ENCODE peak calls at places on chromosomes 16 and 17, in five cellular contexts. B is HepG2, F is HCT116, D is GM12878, X is K562. S is an unnamed sample.

GRCh38 chr17:55533611-55534010 is 22.4 kb upstream of the SMIM36 start:
- DNase-seq in B (no peak), F (no peak), D (no peak), X (no peak), S (no peak)

GRCh38 chr16:22191966-22192260 is 14.2 kb upstream of the EEF2K start:
- DNase-seq in B (peak), F (no peak), D (no peak), X (no peak), S (no peak)

GRCh38 chr17:1460233-1460632 is 4.2 kb upstream of the CRK start:
- DNase-seq in B (peak), F (no peak), D (no peak), X (no peak), S (peak)

GRCh38 chr17:39970157-39970692 is 7.4 kb downstream of the GSDMA start:
- DNase-seq in B (no peak), F (no peak), D (no peak), X (no peak), S (no peak)

GRCh38 chr17:66466933-66467367 is 164.5 kb downstream of the PRKCA start:
- DNase-seq in B (peak), F (peak), D (no peak), X (peak), S (peak)

GRCh38 chr17:62825182-62825581 is 17.1 kb upstream of the MARCHF10 start:
- DNase-seq in B (no peak), F (no peak), D (no peak), X (no peak), S (no peak)

GRCh38 chr17:61201211-61201610 is 198.4 kb upstream of the TBX2 start:
- DNase-seq in B (peak), F (no peak), D (no peak), X (no peak), S (peak)

GRCh38 chr17:49450735-49451134 is 36.1 kb upstream of the PHB1 start:
- DNase-seq in B (no peak), F (no peak), D (no peak), X (no peak), S (no peak)

GRCh38 chr16:85291302-85292148 is 179.3 kb upstream of the CIBAR2 start:
- DNase-seq in B (peak), F (no peak), D (no peak), X (peak), S (no peak)

GRCh38 chr16:83549836-83550569 is 257.8 kb upstream of the HSBP1 start:
- DNase-seq in B (no peak), F (no peak), D (no peak), X (no peak), S (no peak)

GRCh38 chr16:46857261-46857962 is 26.4 kb upstream of the C16orf87 start:
- DNase-seq in B (peak), F (peak), D (no peak), X (peak), S (peak)

GRCh38 chr16:471353-472198 is 46.1 kb downstream of the RAB11FIP3 start:
- DNase-seq in B (no peak), F (no peak), D (no peak), X (no peak), S (no peak)

DNA sequence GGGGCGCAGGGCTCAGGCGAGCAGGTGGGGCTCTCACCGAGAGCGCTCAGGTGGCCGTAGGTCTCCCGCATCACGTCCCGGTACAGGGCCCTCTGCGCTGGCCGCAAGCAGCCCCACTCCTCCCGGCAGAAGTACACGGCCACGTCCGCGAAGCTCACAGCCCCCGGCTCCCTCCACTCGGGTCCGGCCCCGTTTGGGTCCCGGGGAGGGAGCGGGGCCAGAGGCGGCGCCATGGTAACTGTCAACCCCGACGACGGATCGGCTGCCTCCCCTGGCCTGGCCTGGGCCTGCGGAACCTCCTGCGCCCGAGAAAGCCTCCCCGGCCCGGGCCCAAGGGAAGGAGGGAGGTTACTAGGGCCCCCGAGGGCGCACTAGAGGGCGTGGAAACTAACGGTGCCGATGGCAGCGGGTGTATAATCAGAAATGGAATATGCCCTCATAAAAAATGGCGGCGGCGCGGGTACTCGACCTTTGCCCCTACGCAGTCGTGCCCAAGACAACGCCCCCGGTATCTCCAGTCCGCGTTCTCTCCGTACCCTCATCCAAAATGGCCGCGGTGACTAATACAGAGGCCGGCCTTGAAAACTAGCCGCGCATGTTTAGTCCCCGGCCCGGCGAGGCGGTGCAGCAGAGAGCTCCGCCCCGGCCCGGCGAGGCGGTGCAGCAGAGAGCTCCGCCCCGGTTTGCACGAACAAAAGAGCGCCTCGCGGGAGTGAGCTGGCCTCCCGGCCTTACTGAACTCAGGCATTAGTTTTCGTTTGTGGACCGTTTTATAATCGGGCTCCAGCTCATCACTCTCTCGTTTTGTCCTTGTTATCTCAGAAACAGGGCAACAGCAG is at the start of gene ZNF764:
- DNase-seq in B (peak), F (peak), D (peak), X (peak), S (peak)
- TF ChIP-seq POLR2A in B (peak), F (peak), D (peak), X (peak), S (peak)

GRCh38 chr17:82325286-82326180 is 8.0 kb downstream of the SECTM1 start:
- DNase-seq in B (no peak), F (no peak), D (no peak), X (no peak), S (no peak)
- TF ChIP-seq REST in B (no peak), F (no peak), D (no peak), X (no peak), S (no peak)

DNA sequence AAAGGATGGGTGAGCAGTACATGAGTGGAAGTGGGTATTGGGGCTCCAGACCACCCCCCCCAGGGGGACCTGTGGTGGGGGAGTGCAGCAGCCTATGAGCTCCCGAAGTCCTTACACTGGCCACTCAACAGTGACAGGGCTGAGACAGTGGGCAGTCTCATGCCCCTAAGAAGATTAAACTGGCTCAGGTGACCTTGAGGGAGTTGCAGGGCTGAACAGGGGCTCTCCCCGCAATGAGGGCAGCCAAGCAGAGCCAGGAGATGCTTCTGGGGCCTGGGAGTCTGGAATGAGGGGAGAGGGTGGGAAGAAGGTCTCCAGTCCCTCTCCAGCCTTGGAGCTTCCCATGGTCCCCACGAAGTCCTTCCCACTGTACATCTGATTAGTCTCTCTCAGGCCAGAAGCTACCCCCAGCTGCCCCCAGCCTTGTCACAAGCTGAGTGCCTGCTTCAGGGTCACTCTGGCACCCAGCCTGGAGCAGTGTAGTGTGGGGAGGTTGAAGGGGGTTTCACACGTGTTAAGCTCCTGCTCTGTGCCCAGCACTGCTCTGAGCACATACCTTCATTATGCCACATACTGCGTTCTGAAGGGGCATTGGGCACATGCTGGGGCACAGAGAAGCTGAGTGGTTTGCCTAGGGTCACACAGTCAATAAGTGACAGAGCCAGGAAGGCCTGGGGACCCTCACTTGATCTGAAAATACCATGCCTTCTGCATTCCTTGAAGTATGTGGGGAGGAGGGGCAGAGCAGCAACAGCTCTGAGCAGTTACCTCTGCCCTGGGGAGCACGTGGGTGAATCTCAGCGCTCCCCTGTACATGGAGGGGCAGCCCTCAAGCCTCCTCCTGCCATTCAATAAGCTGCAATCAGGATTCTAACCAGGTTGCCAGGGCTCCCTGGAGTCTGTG is 1.1 kb upstream of the CDH16 start:
- DNase-seq in B (no peak), F (no peak), D (no peak), X (no peak), S (no peak)
- TF ChIP-seq POLR2A in B (no peak), F (no peak), D (no peak), X (no peak), S (no peak)

DNA sequence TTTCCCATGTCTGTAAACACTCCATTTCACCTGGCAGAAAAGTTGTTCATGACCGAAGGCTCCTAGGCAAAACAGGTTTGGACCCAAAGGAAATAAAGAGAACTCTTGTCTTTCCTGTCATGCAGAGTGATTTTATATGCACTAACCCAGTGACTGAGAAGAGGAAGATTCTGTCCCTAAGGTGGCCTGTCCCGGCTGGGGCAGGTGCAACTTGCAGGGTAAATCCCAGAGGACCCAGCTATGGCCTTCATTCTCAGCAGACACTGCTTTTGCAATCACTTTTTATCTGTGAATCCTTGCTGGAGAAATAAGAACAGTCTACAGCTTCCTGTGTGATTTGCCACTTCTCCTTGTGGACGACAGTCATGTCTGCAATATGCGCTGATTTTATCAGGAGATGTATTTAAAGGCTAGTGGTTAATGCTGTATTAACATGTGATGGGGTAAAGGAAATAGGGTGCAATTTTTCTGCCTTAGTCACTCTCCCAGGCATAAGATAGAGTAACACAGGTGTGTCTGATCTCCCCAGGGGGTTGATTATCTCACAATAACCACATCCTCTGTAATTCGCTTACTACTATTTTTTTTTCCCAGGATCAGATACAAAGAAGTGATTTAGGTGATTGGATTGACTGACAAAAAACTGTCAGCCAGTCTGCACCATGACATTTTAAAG is 696.8 kb upstream of the SOX9 start:
- DNase-seq in B (no peak), F (peak), D (no peak), X (no peak), S (no peak)
- TF ChIP-seq REST in B (no peak), F (no peak), D (no peak), X (no peak), S (no peak)

DNA sequence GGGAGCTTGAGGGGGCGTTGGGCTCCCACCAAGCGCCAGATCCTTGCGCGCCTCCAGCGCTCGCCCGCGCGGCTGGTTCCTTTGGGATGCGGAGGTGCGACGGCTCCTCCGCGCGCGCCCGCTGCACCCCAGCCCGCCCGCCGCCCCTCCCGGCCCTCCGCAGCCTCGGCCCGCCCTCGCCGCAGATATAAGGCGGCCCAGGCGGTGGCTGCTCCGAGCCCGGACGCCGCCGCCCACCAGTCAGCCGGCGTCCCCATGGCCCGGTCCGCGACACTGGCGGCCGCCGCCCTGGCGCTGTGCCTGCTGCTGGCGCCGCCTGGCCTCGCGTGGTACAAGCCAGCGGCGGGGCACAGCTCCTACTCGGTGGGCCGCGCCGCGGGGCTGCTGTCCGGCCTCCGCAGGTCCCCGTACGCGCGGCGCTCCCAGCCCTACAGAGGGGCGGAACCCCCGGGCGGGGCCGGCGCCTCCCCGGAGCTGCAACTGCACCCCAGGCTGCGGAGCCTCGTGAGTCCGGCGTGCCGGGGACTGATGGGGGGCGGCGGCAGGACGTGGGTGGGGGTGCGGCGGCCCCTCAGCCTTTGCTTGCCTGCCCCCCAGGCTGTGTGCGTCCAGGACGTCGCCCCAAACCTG is at the start of gene NPB:
- DNase-seq in B (no peak), F (no peak), D (no peak), X (peak), S (no peak)
- TF ChIP-seq POLR2A in B (no peak), F (no peak), D (no peak), X (no peak), S (no peak)

S was measured in A549.